ENCODE peak calls at places on chromosomes 11 and 22, in four cellular contexts. One of them, this sample, is unnamed.

GRCh38 chr11:41121600-41121999 is 337.9 kb downstream of the LRRC4C start:
- DNase-seq in bronchial epithelial cell: peak; percentile 6
- DNase-seq in fibroblast of the aortic adventitia: no peak
- DNase-seq in activated T-helper 9 cell treated with anti-CD3 and anti-CD28 coated beads, Interleukin-2, amount 50 U/mL, for 16 hours: no peak
- DNase-seq in this sample: no peak

GRCh38 chr22:30878516-30879365 is 89.8 kb downstream of the MORC2 start:
- DNase-seq in bronchial epithelial cell: no peak
- DNase-seq in fibroblast of the aortic adventitia: no peak
- DNase-seq in activated T-helper 9 cell treated with anti-CD3 and anti-CD28 coated beads, Interleukin-2, amount 50 U/mL, for 16 hours: no peak
- DNase-seq in this sample: no peak

GRCh38 chr11:69803022-69803421 is 16.2 kb downstream of the FGF3 start:
- DNase-seq in bronchial epithelial cell: no peak
- DNase-seq in fibroblast of the aortic adventitia: no peak
- DNase-seq in activated T-helper 9 cell treated with anti-CD3 and anti-CD28 coated beads, Interleukin-2, amount 50 U/mL, for 16 hours: no peak
- DNase-seq in this sample: no peak

GRCh38 chr22:46049726-46050450 is 72.9 kb upstream of the WNT7B start:
- DNase-seq in bronchial epithelial cell: peak; percentile 79
- DNase-seq in fibroblast of the aortic adventitia: no peak
- DNase-seq in activated T-helper 9 cell treated with anti-CD3 and anti-CD28 coated beads, Interleukin-2, amount 50 U/mL, for 16 hours: no peak
- DNase-seq in this sample: peak; percentile 22

GRCh38 chr11:44726278-44727113 is at the start of gene TSPAN18:
- DNase-seq in bronchial epithelial cell: no peak
- DNase-seq in fibroblast of the aortic adventitia: no peak
- DNase-seq in activated T-helper 9 cell treated with anti-CD3 and anti-CD28 coated beads, Interleukin-2, amount 50 U/mL, for 16 hours: peak; percentile 18
- DNase-seq in this sample: no peak

GRCh38 chr11:12862761-12863469 is 146.2 kb upstream of the RASSF10 start:
- DNase-seq in bronchial epithelial cell: no peak
- DNase-seq in fibroblast of the aortic adventitia: peak; percentile 85
- DNase-seq in activated T-helper 9 cell treated with anti-CD3 and anti-CD28 coated beads, Interleukin-2, amount 50 U/mL, for 16 hours: no peak
- DNase-seq in this sample: no peak

GRCh38 chr11:12678092-12678491 is 3.9 kb downstream of the TEAD1 start:
- DNase-seq in bronchial epithelial cell: no peak
- DNase-seq in fibroblast of the aortic adventitia: peak; percentile 22
- DNase-seq in activated T-helper 9 cell treated with anti-CD3 and anti-CD28 coated beads, Interleukin-2, amount 50 U/mL, for 16 hours: no peak
- DNase-seq in this sample: no peak

GRCh38 chr22:39800790-39801540 is 92.6 kb downstream of the ENTHD1 start:
- DNase-seq in bronchial epithelial cell: no peak
- DNase-seq in fibroblast of the aortic adventitia: no peak
- DNase-seq in activated T-helper 9 cell treated with anti-CD3 and anti-CD28 coated beads, Interleukin-2, amount 50 U/mL, for 16 hours: no peak
- DNase-seq in this sample: no peak

GRCh38 chr11:120228794-120229384 is 11.1 kb upstream of the POU2F3 start:
- DNase-seq in bronchial epithelial cell: no peak
- DNase-seq in fibroblast of the aortic adventitia: no peak
- DNase-seq in activated T-helper 9 cell treated with anti-CD3 and anti-CD28 coated beads, Interleukin-2, amount 50 U/mL, for 16 hours: no peak
- DNase-seq in this sample: no peak

This sample was measured in omental fat pad.